ENCODE peak calls at places on chromosomes 13 and 19, in four cellular contexts. U, X, W and V are unnamed samples. For H3K36me3, the result is how much of the 10 kb centered on the place peaks cover.

GRCh38 chr13:108283110-108283509 is 13.6 kb downstream of the TNFSF13B start:
- DNase-seq in U (no peak), X (no peak), W (no peak), V (no peak)

GRCh38 chr19:13039211-13039789 is 44.0 kb downstream of the NFIX start:
- DNase-seq in X (no peak), U (no peak), W (no peak), V (no peak)

GRCh38 chr13:51793570-51794273 is 10.2 kb downstream of the DHRS12 start:
- DNase-seq in X (no peak), W (no peak), U (no peak), V (no peak)

GRCh38 chr19:16896098-16896912 is 7.5 kb downstream of the F2RL3 start:
- DNase-seq in U (no peak), W (no peak), X (no peak), V (no peak)

GRCh38 chr19:14450168-14450874 is 17.2 kb downstream of the PKN1 start:
- DNase-seq in X (no peak), U (no peak), W (no peak), V (no peak)

GRCh38 chr13:35787937-35788336 is 311.4 kb upstream of the MAB21L1 start:
- DNase-seq in W (no peak), X (no peak), U (no peak), V (no peak)

GRCh38 chr13:95098916-95099315 is 202.3 kb downstream of the ABCC4 start:
- DNase-seq in U (no peak), X (no peak), W (no peak), V (no peak)

GRCh38 chr19:39834287-39834841 is 402 bp upstream of the DYRK1B start:
- DNase-seq in W (no peak), U (no peak), X (no peak), V (no peak)

GRCh38 chr13:40181203-40181845 is 485.1 kb downstream of the FOXO1 start:
- DNase-seq in W (no peak), U (no peak), X (no peak), V (no peak)

GRCh38 chr13:34046457-34046856 is 228.5 kb downstream of the RFC3 start:
- DNase-seq in U (no peak), X (no peak), W (no peak), V (no peak)

GRCh38 chr13:37014609-37015008 is 14.0 kb downstream of the EXOSC8 start:
- DNase-seq in W (no peak), X (no peak), U (no peak), V (no peak)

GRCh38 chr19:8697671-8698432 is 743 bp downstream of the ACTL9 start:
- DNase-seq in W (no peak), U (no peak), X (no peak), V (no peak)

GRCh38 chr13:36447501-36447900 is 15.2 kb downstream of the CCNA1 start:
- DNase-seq in W (no peak), U (no peak), X (no peak), V (no peak)

GRCh38 chr19:10871711-10872550 is 578 bp downstream of the CARM1 start:
- DNase-seq in X (peak), W (no peak), U (peak), V (peak)

GRCh38 chr13:20983386-20983785 is 78.0 kb downstream of the LATS2 start:
- DNase-seq in W (no peak), X (no peak), U (no peak), V (no peak)

GRCh38 chr13:111080642-111081041 is 34.5 kb upstream of the ARHGEF7 start:
- DNase-seq in X (no peak), U (no peak), W (no peak), V (no peak)

GRCh38 chr13:61954092-61954491 is 538.4 kb upstream of the PCDH20 start:
- DNase-seq in W (no peak), X (no peak), U (no peak), V (no peak)

GRCh38 chr13:89862691-89863036 is 1484.8 kb upstream of the MIR17HG start:
- DNase-seq in U (no peak), X (no peak), W (no peak), V (no peak)

GRCh38 chr19:31511696-31512095 is 162.5 kb upstream of the TSHZ3 start:
- DNase-seq in W (no peak), X (no peak), U (no peak), V (no peak)

GRCh38 chr19:795691-796581 is 1.3 kb upstream of the PTBP1 start:
- DNase-seq in U (no peak), X (no peak), W (no peak), V (no peak)

GRCh38 chr13:22041741-22042140 is 370.9 kb downstream of the FGF9 start:
- DNase-seq in W (no peak), U (no peak), X (no peak), V (no peak)

GRCh38 chr19:5625641-5626040 is 2.8 kb downstream of the SAFB start:
- DNase-seq in U (no peak), W (no peak), X (no peak), V (no peak)
- H3K36me3 ChIP-seq in U (under half), W (under half), X (under half), V (under half)

DNA sequence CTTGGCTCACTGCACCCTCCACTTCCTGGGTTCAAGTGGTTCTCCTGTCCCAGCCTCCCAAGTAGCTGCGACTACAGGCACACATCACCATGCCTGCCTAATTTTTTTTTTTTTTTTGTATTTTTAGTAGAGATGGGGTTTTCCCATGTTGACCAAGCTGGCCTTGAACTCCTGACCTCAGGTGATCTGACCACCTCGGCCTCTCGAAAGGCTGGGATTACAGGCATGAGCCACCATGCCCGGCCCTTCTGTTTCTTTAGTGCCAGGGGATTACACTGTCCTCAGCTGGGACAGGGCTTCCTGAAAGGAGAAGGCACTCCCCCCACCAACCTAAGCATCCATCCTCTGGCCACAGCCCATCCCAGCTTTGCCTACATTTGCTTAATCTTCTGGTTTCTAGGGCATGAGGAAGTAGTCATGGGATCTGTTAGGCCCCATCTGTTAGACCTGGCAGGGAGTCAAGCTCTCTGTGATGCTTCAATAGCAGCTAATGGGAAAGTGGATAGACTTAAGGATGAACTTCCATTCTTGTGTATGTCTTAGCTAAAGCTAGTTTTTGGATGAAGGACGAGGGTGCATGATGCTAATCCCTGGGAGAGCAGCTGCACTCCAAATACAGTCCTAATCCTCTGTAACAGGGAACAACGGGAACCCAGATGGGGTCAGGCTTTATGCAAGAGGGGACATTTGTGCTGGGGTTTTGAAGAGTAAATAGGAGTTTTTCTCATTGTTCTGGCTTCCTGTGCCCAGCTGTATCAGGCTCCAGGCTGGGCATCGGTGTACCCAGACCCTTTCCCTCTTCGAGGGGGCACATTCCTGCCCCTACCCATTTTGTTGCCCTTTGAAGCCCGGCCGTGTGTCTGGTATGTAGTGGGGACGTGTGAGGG is 2.6 kb downstream of the VAV1 start:
- DNase-seq in X (no peak), U (peak), W (no peak), V (no peak)
- H3K36me3 ChIP-seq in X (under half), U (under half), W (under half), V (under half)

GRCh38 chr19:49188626-49189200 is 31.1 kb downstream of the TRPM4 start:
- DNase-seq in U (no peak), W (no peak), X (no peak), V (no peak)
- H3K36me3 ChIP-seq in U (half or more), W (half or more), X (under half), V (under half)

GRCh38 chr13:77239312-77239711 is 87.6 kb downstream of the MYCBP2 start:
- DNase-seq in U (no peak), X (no peak), W (no peak), V (no peak)
- H3K36me3 ChIP-seq in U (under half), X (under half), W (under half), V (under half)

DNA sequence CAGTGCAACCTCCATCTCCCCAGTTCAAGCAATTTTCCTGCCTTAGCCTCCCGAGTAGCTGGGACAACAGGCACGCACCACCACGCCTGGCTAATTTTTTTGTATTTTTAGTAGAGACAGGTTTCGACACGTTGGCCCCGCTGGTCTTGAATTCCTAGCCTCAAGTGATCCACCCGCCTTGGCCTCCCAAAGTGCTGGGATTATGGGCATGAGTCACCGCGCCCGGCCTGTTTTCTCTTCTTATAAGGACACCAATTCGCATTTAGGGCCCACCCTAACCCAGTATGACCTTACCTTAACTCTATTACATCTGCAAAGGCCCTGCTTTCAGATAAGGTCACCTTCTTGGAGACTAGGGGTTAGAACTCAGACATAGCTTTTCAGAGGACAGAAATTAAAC is 35.1 kb downstream of the TMEM161A start:
- DNase-seq in W (no peak), X (no peak), U (no peak), V (no peak)
- H3K36me3 ChIP-seq in W (under half), X (under half), U (under half), V (under half)

DNA sequence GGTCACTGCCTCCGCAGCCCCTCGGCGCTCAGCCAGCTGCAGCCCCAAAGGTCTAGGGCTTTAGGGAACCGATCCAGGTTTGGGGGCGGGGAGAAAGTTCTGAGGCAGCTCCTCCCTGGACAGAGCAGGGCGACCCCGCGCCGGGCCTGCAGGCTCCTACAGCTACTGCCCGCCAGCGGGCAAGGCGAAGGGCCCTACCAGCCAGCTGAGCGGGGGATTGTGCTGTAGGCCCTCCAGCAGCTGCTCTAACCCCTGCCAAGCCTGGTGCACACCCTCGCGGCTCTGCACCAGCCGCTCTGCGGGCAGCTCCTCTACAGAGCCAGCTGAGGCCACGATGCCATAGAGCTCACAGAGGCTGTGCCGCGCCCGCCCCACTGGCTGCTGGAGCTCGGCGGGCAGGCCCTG is 14.0 kb downstream of the PLIN4 start:
- DNase-seq in X (no peak), W (no peak), U (no peak), V (no peak)
- H3K36me3 ChIP-seq in X (under half), W (half or more), U (half or more), V (under half)

DNA sequence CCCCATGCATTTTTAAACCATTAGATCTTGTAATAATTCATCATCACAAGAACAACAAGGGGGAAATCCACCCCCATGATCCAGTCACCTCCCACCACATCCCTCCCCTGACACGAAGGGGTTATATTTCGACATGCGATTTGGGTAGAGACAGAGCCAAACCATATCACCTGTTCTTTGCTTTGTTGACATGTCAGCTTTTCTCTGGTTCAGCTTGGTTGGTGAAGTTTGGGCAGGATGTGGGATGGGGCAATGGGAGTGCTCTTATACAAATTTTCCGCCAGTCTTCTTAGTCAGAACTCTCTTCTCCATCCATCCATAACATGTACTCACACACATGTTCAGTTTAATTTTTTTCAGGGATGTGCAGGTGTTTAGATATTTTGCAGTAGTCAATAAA is 12.9 kb downstream of the TPP2 start:
- DNase-seq in W (no peak), X (no peak), U (no peak), V (no peak)
- H3K36me3 ChIP-seq in W (half or more), X (under half), U (half or more), V (under half)